ENCODE peak calls at places on chromosomes 3 and 15, in seven cellular contexts. S is small intestine, V is RKO, M is WTC11, T is body of pancreas, X is NCI-H510A, Z is mucosa of gallbladder. P is an unnamed sample.

GRCh38 chr3:106063909-106064308 is 195.1 kb upstream of the CBLB start:
- DNase-seq in M (no peak), T (no peak), S (no peak), X (no peak), Z (no peak), V (no peak), P (no peak)

GRCh38 chr3:189123595-189124387 is 48.0 kb upstream of the TPRG1 start:
- DNase-seq in Z (peak), T (peak), M (no peak), X (no peak), S (peak), V (no peak), P (no peak)

GRCh38 chr3:10738688-10739372 is 77.2 kb upstream of the SLC6A11 start:
- DNase-seq in S (peak), X (peak), M (peak), Z (peak), T (peak), V (peak), P (peak)

GRCh38 chr3:30188713-30189112 is 417.7 kb upstream of the TGFBR2 start:
- DNase-seq in Z (no peak), T (no peak), V (no peak), X (no peak), M (no peak), S (no peak), P (peak)

GRCh38 chr3:21795152-21795837 is 44.3 kb upstream of the ZNF385D start:
- DNase-seq in M (no peak), Z (no peak), V (no peak), X (no peak), S (no peak), T (peak), P (no peak)

GRCh38 chr3:42730294-42730693 is 27.7 kb upstream of the HHATL start:
- DNase-seq in M (no peak), V (no peak), Z (no peak), S (no peak), T (no peak), X (no peak), P (no peak)

GRCh38 chr15:47349179-47349578 is 368.1 kb upstream of the SEMA6D start:
- DNase-seq in V (no peak), X (no peak), M (no peak), S (no peak), Z (no peak), T (no peak), P (no peak)

GRCh38 chr3:42705039-42705767 is 2.6 kb upstream of the HHATL start:
- DNase-seq in V (no peak), S (no peak), T (no peak), M (no peak), X (peak), Z (no peak), P (no peak)

GRCh38 chr3:46369675-46370132 is 1.0 kb upstream of the CCR5 start:
- DNase-seq in V (no peak), X (no peak), Z (no peak), S (no peak), T (no peak), M (no peak), P (no peak)

GRCh38 chr15:35168464-35168863 is 83.4 kb upstream of the NANOGP8 start:
- DNase-seq in T (no peak), S (no peak), M (no peak), V (peak), Z (no peak), X (no peak), P (peak)

GRCh38 chr15:40061212-40061901 is 22.4 kb upstream of the SRP14 start:
- DNase-seq in X (peak), S (no peak), T (no peak), M (no peak), V (no peak), Z (no peak), P (no peak)

GRCh38 chr3:110391640-110392395 is 679.8 kb upstream of the NECTIN3 start:
- DNase-seq in X (no peak), T (no peak), V (no peak), M (no peak), S (no peak), Z (no peak), P (peak)

GRCh38 chr15:79053894-79054293 is 36.7 kb downstream of the RASGRF1 start:
- DNase-seq in T (no peak), X (no peak), Z (no peak), V (no peak), S (no peak), M (no peak), P (no peak)

GRCh38 chr3:69458798-69459197 is 72.9 kb upstream of the FRMD4B start:
- DNase-seq in S (no peak), V (no peak), M (no peak), X (no peak), Z (no peak), T (no peak), P (peak)

GRCh38 chr15:66720206-66721010 is 18.4 kb downstream of the SMAD6 start:
- DNase-seq in X (no peak), M (no peak), Z (no peak), S (no peak), T (no peak), V (peak), P (peak)

GRCh38 chr3:89314454-89314853 is 207.0 kb downstream of the EPHA3 start:
- DNase-seq in S (no peak), Z (no peak), M (no peak), X (no peak), T (no peak), V (peak), P (no peak)

GRCh38 chr3:50171540-50172301 is 16.6 kb downstream of the SEMA3F start:
- DNase-seq in Z (no peak), S (peak), V (no peak), T (peak), M (no peak), X (no peak), P (no peak)

GRCh38 chr3:4071481-4072184 is 231.5 kb upstream of the SETMAR start:
- DNase-seq in M (peak), T (no peak), X (no peak), Z (no peak), V (no peak), S (no peak), P (no peak)

GRCh38 chr3:11128682-11129632 is 25.3 kb upstream of the HRH1 start:
- DNase-seq in S (no peak), V (no peak), X (no peak), M (no peak), Z (no peak), T (no peak), P (peak)

GRCh38 chr3:59131016-59131771 is 81.4 kb upstream of the CFAP20DC start:
- DNase-seq in X (no peak), M (no peak), V (no peak), T (no peak), S (no peak), Z (no peak), P (no peak)

GRCh38 chr3:56309465-56309864 is 158.8 kb downstream of the ERC2 start:
- DNase-seq in Z (no peak), V (no peak), X (no peak), S (no peak), M (no peak), T (no peak), P (no peak)

GRCh38 chr3:73432021-73432722 is 192.6 kb downstream of the PDZRN3 start:
- DNase-seq in T (peak), S (peak), M (no peak), V (peak), X (no peak), Z (no peak), P (peak)

GRCh38 chr3:141499304-141499703 is 12.5 kb downstream of the RASA2 start:
- DNase-seq in V (no peak), Z (no peak), X (no peak), S (no peak), M (no peak), T (no peak), P (no peak)